ENCODE peak calls at places on chromosomes 4 and X, in four cellular contexts. One of them, this sample, is unnamed.

GRCh38 chr4:177713454-177713853 is 271.2 kb upstream of the AGA start:
- DNase-seq in stromal cell of bone marrow: no peak
- DNase-seq in breast epithelium: no peak
- DNase-seq in C1 segment of cervical spinal cord: no peak
- DNase-seq in this sample: no peak

GRCh38 chrX:9788908-9789307 is 2.7 kb downstream of the SHROOM2 start:
- DNase-seq in stromal cell of bone marrow: no peak
- DNase-seq in C1 segment of cervical spinal cord: no peak
- DNase-seq in breast epithelium: no peak
- DNase-seq in this sample: no peak

GRCh38 chr4:128305942-128306341 is 18.3 kb upstream of the PGRMC2 start:
- DNase-seq in C1 segment of cervical spinal cord: no peak
- DNase-seq in breast epithelium: no peak
- DNase-seq in stromal cell of bone marrow: no peak
- DNase-seq in this sample: no peak

GRCh38 chr4:51963871-51964513 is 56.2 kb downstream of the LRRC66 start:
- DNase-seq in C1 segment of cervical spinal cord: no peak
- DNase-seq in stromal cell of bone marrow: peak; percentile 29
- DNase-seq in breast epithelium: no peak
- DNase-seq in this sample: no peak

GRCh38 chr4:14345356-14345775 is 656.9 kb upstream of the CPEB2 start:
- DNase-seq in breast epithelium: no peak
- DNase-seq in C1 segment of cervical spinal cord: no peak
- DNase-seq in stromal cell of bone marrow: peak; percentile 66
- DNase-seq in this sample: no peak

GRCh38 chrX:42783456-42783855 is 5.5 kb upstream of the PPP1R2C start:
- DNase-seq in breast epithelium: no peak
- DNase-seq in C1 segment of cervical spinal cord: no peak
- DNase-seq in stromal cell of bone marrow: peak; percentile 5
- DNase-seq in this sample: no peak

GRCh38 chr4:81504685-81505598 is 33.2 kb upstream of the RASGEF1B start:
- DNase-seq in stromal cell of bone marrow: no peak
- DNase-seq in C1 segment of cervical spinal cord: no peak
- DNase-seq in breast epithelium: peak; percentile 50
- DNase-seq in this sample: peak; percentile 96

GRCh38 chr4:76614589-76614988 is 179.6 kb downstream of the SHROOM3 start:
- DNase-seq in breast epithelium: no peak
- DNase-seq in stromal cell of bone marrow: peak; percentile 96
- DNase-seq in C1 segment of cervical spinal cord: no peak
- DNase-seq in this sample: no peak

GRCh38 chr4:37960679-37961078 is 481 bp downstream of the PTTG2 start:
- DNase-seq in breast epithelium: no peak
- DNase-seq in C1 segment of cervical spinal cord: no peak
- DNase-seq in stromal cell of bone marrow: no peak
- DNase-seq in this sample: no peak

GRCh38 chr4:1393866-1394265 is 12.4 kb downstream of the NKX1-1 start:
- DNase-seq in stromal cell of bone marrow: no peak
- DNase-seq in breast epithelium: no peak
- DNase-seq in C1 segment of cervical spinal cord: no peak
- DNase-seq in this sample: no peak

GRCh38 chr4:124044867-124045266 is 648.3 kb downstream of the SPRY1 start:
- DNase-seq in stromal cell of bone marrow: no peak
- DNase-seq in C1 segment of cervical spinal cord: no peak
- DNase-seq in breast epithelium: no peak
- DNase-seq in this sample: no peak

GRCh38 chrX:121231566-121232358 is 184.4 kb downstream of the GLUD2 start:
- DNase-seq in breast epithelium: no peak
- DNase-seq in C1 segment of cervical spinal cord: no peak
- DNase-seq in stromal cell of bone marrow: no peak
- DNase-seq in this sample: no peak

GRCh38 chrX:21905209-21905735 is 35.2 kb upstream of the SMS start:
- DNase-seq in C1 segment of cervical spinal cord: no peak
- DNase-seq in breast epithelium: no peak
- DNase-seq in stromal cell of bone marrow: no peak
- DNase-seq in this sample: no peak

GRCh38 chrX:9899640-9900075 is 67.5 kb upstream of the CLDN34 start:
- DNase-seq in breast epithelium: no peak
- DNase-seq in C1 segment of cervical spinal cord: peak; percentile 17
- DNase-seq in stromal cell of bone marrow: no peak
- DNase-seq in this sample: no peak

GRCh38 chr4:128461300-128462103 is 173.9 kb upstream of the PGRMC2 start:
- DNase-seq in breast epithelium: no peak
- DNase-seq in stromal cell of bone marrow: peak; percentile 84
- DNase-seq in C1 segment of cervical spinal cord: no peak
- DNase-seq in this sample: no peak

GRCh38 chr4:106530816-106531215 is 162.2 kb upstream of the GIMD1 start:
- DNase-seq in C1 segment of cervical spinal cord: no peak
- DNase-seq in breast epithelium: no peak
- DNase-seq in stromal cell of bone marrow: peak; percentile 6
- DNase-seq in this sample: no peak

GRCh38 chr4:143320113-143320512 is 16.6 kb upstream of the GAB1 start:
- DNase-seq in breast epithelium: no peak
- DNase-seq in C1 segment of cervical spinal cord: no peak
- DNase-seq in stromal cell of bone marrow: no peak
- DNase-seq in this sample: no peak

This sample was measured in lower leg skin.